ENCODE peak calls at places on chromosomes 11 and 22, in eight cellular contexts. One of them, this sample, is unnamed.
A peak's percentile ranks its signal among the peaks of the same experiment; 100 is the strongest.

GRCh38 chr11:6006395-6006794 is 351 bp downstream of the OR56A4 start:
- DNase-seq in stomach: no peak
- DNase-seq in HepG2: no peak
- DNase-seq in effector memory CD4-positive, alpha-beta T cell: no peak
- DNase-seq in fibroblast of lung: no peak
- DNase-seq in HCT116: no peak
- DNase-seq in IMR-90: no peak
- DNase-seq in mammary epithelial cell: peak; percentile 2
- DNase-seq in this sample: no peak

GRCh38 chr11:130721736-130722135 is 194.5 kb downstream of the SNX19 start:
- DNase-seq in mammary epithelial cell: peak; percentile 34
- DNase-seq in fibroblast of lung: peak; percentile 78
- DNase-seq in HepG2: no peak
- DNase-seq in IMR-90: peak; percentile 67
- DNase-seq in HCT116: no peak
- DNase-seq in stomach: no peak
- DNase-seq in effector memory CD4-positive, alpha-beta T cell: no peak
- DNase-seq in this sample: no peak

GRCh38 chr22:46031561-46031960 is 54.6 kb upstream of the WNT7B start:
- DNase-seq in effector memory CD4-positive, alpha-beta T cell: no peak
- DNase-seq in HepG2: no peak
- DNase-seq in mammary epithelial cell: no peak
- DNase-seq in HCT116: no peak
- DNase-seq in stomach: no peak
- DNase-seq in IMR-90: no peak
- DNase-seq in fibroblast of lung: no peak
- DNase-seq in this sample: no peak

GRCh38 chr22:41998361-41999261 is at the start of gene WBP2NL:
- DNase-seq in mammary epithelial cell: peak; percentile 75
- DNase-seq in IMR-90: peak; percentile 51
- DNase-seq in stomach: peak; percentile 92
- DNase-seq in effector memory CD4-positive, alpha-beta T cell: peak; percentile 88
- DNase-seq in fibroblast of lung: peak; percentile 78
- DNase-seq in HCT116: no peak
- DNase-seq in HepG2: no peak
- DNase-seq in this sample: peak; percentile 15

GRCh38 chr11:134578807-134579708 is 167.0 kb upstream of the B3GAT1 start:
- DNase-seq in fibroblast of lung: no peak
- DNase-seq in HepG2: peak; percentile 9
- DNase-seq in mammary epithelial cell: no peak
- DNase-seq in IMR-90: no peak
- DNase-seq in stomach: no peak
- DNase-seq in HCT116: peak; percentile 18
- DNase-seq in effector memory CD4-positive, alpha-beta T cell: no peak
- DNase-seq in this sample: no peak

GRCh38 chr22:23404689-23405365 is 175.3 kb downstream of the IGLL1 start:
- DNase-seq in HCT116: no peak
- DNase-seq in fibroblast of lung: no peak
- DNase-seq in IMR-90: peak; percentile 40
- DNase-seq in stomach: peak; percentile 42
- DNase-seq in mammary epithelial cell: no peak
- DNase-seq in HepG2: peak; percentile 35
- DNase-seq in effector memory CD4-positive, alpha-beta T cell: no peak
- DNase-seq in this sample: no peak

GRCh38 chr11:67436459-67437081 is 912 bp downstream of the PTPRCAP start:
- DNase-seq in stomach: peak; percentile 44
- DNase-seq in effector memory CD4-positive, alpha-beta T cell: peak; percentile 48
- DNase-seq in HCT116: no peak
- DNase-seq in fibroblast of lung: peak; percentile 12
- DNase-seq in mammary epithelial cell: no peak
- DNase-seq in HepG2: no peak
- DNase-seq in IMR-90: no peak
- DNase-seq in this sample: no peak

GRCh38 chr11:67301313-67301921 is 1.9 kb upstream of the SSH3 start:
- DNase-seq in mammary epithelial cell: no peak
- DNase-seq in HCT116: no peak
- DNase-seq in HepG2: no peak
- DNase-seq in fibroblast of lung: no peak
- DNase-seq in stomach: no peak
- DNase-seq in IMR-90: no peak
- DNase-seq in effector memory CD4-positive, alpha-beta T cell: no peak
- DNase-seq in this sample: no peak

GRCh38 chr11:45444796-45445195 is 158.7 kb upstream of the SYT13 start:
- DNase-seq in effector memory CD4-positive, alpha-beta T cell: no peak
- DNase-seq in fibroblast of lung: no peak
- DNase-seq in stomach: no peak
- DNase-seq in HCT116: no peak
- DNase-seq in mammary epithelial cell: peak; percentile 71
- DNase-seq in IMR-90: no peak
- DNase-seq in HepG2: no peak
- DNase-seq in this sample: no peak

GRCh38 chr11:126926376-126926791 is 74.2 kb downstream of the KIRREL3 start:
- DNase-seq in IMR-90: peak; percentile 70
- DNase-seq in HCT116: no peak
- DNase-seq in stomach: no peak
- DNase-seq in effector memory CD4-positive, alpha-beta T cell: no peak
- DNase-seq in fibroblast of lung: peak; percentile 83
- DNase-seq in mammary epithelial cell: no peak
- DNase-seq in HepG2: no peak
- DNase-seq in this sample: no peak

DNA sequence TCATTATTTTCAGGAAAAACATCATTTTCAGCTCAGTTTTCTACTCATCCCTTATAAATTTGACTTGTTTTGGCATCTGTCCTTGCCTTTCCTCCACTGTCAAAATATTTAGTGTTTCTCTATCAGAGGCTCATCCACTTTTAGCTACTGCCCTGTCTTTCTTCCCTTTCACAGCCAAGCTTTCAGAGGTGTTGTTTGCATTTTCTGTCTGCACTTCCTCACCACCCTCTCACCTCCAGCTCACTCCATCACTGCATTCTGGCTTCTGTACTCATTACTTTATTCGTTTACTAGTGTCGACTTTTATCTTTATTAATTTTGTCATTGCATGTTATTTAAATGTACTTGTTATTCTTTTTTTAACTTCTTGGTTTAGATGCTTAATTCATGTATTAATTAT is 26.7 kb upstream of the NNMT start:
- DNase-seq in fibroblast of lung: no peak
- DNase-seq in effector memory CD4-positive, alpha-beta T cell: no peak
- DNase-seq in IMR-90: no peak
- DNase-seq in HCT116: no peak
- DNase-seq in HepG2: no peak
- DNase-seq in stomach: no peak
- DNase-seq in mammary epithelial cell: no peak
- DNase-seq in this sample: no peak
- H3K4me1 ChIP-seq in fibroblast of lung: no peaks in the 10 kb centered on the region
- H3K4me1 ChIP-seq in effector memory CD4-positive, alpha-beta T cell: no peaks in the 10 kb centered on the region
- H3K4me1 ChIP-seq in IMR-90: no peaks in the 10 kb centered on the region
- H3K4me1 ChIP-seq in HCT116: no peaks in the 10 kb centered on the region
- H3K4me1 ChIP-seq in HepG2: no peaks in the 10 kb centered on the region
- H3K4me1 ChIP-seq in stomach: no peaks in the 10 kb centered on the region
- H3K4me1 ChIP-seq in mammary epithelial cell: no peaks in the 10 kb centered on the region
- H3K4me1 ChIP-seq in this sample: peaks cover 5% of the 10 kb centered on the region

GRCh38 chr22:36350751-36351594 is 36.8 kb downstream of the MYH9 start:
- DNase-seq in effector memory CD4-positive, alpha-beta T cell: no peak
- DNase-seq in HepG2: peak; percentile 91
- DNase-seq in HCT116: no peak
- DNase-seq in IMR-90: peak; percentile 75
- DNase-seq in stomach: no peak
- DNase-seq in mammary epithelial cell: peak; percentile 72
- DNase-seq in fibroblast of lung: peak; percentile 86
- DNase-seq in this sample: no peak

GRCh38 chr22:36351921-36352774 is 35.6 kb downstream of the MYH9 start:
- DNase-seq in stomach: peak; percentile 61
- DNase-seq in effector memory CD4-positive, alpha-beta T cell: no peak
- DNase-seq in HCT116: no peak
- DNase-seq in fibroblast of lung: peak; percentile 59
- DNase-seq in HepG2: peak; percentile 91
- DNase-seq in IMR-90: no peak
- DNase-seq in mammary epithelial cell: peak; percentile 72
- DNase-seq in this sample: no peak

GRCh38 chr22:36355362-36355761 is 32.4 kb downstream of the MYH9 start:
- DNase-seq in HCT116: no peak
- DNase-seq in IMR-90: peak; percentile 52
- DNase-seq in effector memory CD4-positive, alpha-beta T cell: no peak
- DNase-seq in fibroblast of lung: no peak
- DNase-seq in HepG2: no peak
- DNase-seq in stomach: no peak
- DNase-seq in mammary epithelial cell: no peak
- DNase-seq in this sample: no peak

GRCh38 chr22:36355894-36356293 is 31.9 kb downstream of the MYH9 start:
- DNase-seq in HepG2: no peak
- DNase-seq in mammary epithelial cell: no peak
- DNase-seq in IMR-90: no peak
- DNase-seq in effector memory CD4-positive, alpha-beta T cell: no peak
- DNase-seq in HCT116: no peak
- DNase-seq in stomach: no peak
- DNase-seq in fibroblast of lung: no peak
- DNase-seq in this sample: no peak

DNA sequence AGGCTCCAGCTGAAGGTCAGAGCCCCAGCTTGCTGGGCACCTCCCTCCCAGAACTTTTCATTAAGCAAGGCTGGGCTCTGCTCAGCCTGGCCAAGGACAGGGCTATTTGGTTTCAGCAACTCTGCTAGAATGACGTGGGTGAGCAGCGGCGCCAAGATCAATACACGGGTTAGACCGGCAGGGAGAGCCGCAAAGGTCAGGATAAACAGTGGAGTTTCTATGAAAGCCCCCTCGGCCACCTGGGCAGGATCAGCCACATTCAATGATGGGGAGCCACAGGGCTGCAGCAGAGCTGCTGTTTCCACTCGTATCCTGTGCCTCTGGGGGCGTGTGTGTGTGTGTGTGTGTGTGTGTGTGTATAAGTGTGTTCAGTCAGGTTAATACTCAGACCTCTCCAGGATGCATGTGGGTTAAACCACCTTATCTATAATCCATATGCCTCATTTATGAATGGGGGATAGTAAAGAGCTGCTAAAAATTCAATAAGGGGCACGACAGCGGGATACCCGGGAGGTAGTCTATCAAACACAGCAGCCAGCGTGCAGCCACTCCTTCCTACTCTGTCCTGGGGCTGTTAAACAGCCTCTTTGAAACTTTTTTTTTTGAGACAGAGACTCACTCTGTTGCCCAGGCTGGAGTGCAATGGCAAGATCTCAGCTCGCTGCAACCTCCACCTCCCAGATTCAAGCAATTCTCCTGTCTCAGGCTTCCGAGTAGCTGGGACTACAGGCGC is 34.8 kb downstream of the MYH9 start:
- DNase-seq in mammary epithelial cell: peak; percentile 71
- DNase-seq in stomach: peak; percentile 91
- DNase-seq in effector memory CD4-positive, alpha-beta T cell: no peak
- DNase-seq in fibroblast of lung: peak; percentile 90
- DNase-seq in IMR-90: peak; percentile 95
- DNase-seq in HCT116: no peak
- DNase-seq in HepG2: peak; percentile 92
- DNase-seq in this sample: peak; percentile 55
- H3K4me1 ChIP-seq in mammary epithelial cell: peaks cover 79% of the 10 kb centered on the region
- H3K4me1 ChIP-seq in stomach: peaks cover 85% of the 10 kb centered on the region
- H3K4me1 ChIP-seq in effector memory CD4-positive, alpha-beta T cell: peaks cover 77% of the 10 kb centered on the region
- H3K4me1 ChIP-seq in fibroblast of lung: peaks cover 56% of the 10 kb centered on the region
- H3K4me1 ChIP-seq in IMR-90: peaks cover 57% of the 10 kb centered on the region
- H3K4me1 ChIP-seq in HCT116: peaks cover 80% of the 10 kb centered on the region
- H3K4me1 ChIP-seq in HepG2: peaks cover 94% of the 10 kb centered on the region
- H3K4me1 ChIP-seq in this sample: peaks cover 81% of the 10 kb centered on the region

GRCh38 chr11:61875698-61876097 is 15.6 kb downstream of the FADS3 start:
- DNase-seq in fibroblast of lung: no peak
- DNase-seq in stomach: no peak
- DNase-seq in HepG2: no peak
- DNase-seq in effector memory CD4-positive, alpha-beta T cell: no peak
- DNase-seq in IMR-90: no peak
- DNase-seq in mammary epithelial cell: no peak
- DNase-seq in HCT116: no peak
- DNase-seq in this sample: no peak
- H3K4me1 ChIP-seq in fibroblast of lung: peaks cover 5% of the 10 kb centered on the region
- H3K4me1 ChIP-seq in stomach: no peaks in the 10 kb centered on the region
- H3K4me1 ChIP-seq in HepG2: peaks cover 9% of the 10 kb centered on the region
- H3K4me1 ChIP-seq in effector memory CD4-positive, alpha-beta T cell: peaks cover 8% of the 10 kb centered on the region
- H3K4me1 ChIP-seq in IMR-90: peaks cover 2% of the 10 kb centered on the region
- H3K4me1 ChIP-seq in mammary epithelial cell: peaks cover 3% of the 10 kb centered on the region
- H3K4me1 ChIP-seq in HCT116: peaks cover 20% of the 10 kb centered on the region
- H3K4me1 ChIP-seq in this sample: peaks cover 37% of the 10 kb centered on the region

GRCh38 chr11:1487091-1487850 is 692 bp upstream of the MOB2 start:
- DNase-seq in HepG2: no peak
- DNase-seq in IMR-90: no peak
- DNase-seq in effector memory CD4-positive, alpha-beta T cell: no peak
- DNase-seq in HCT116: no peak
- DNase-seq in mammary epithelial cell: no peak
- DNase-seq in stomach: no peak
- DNase-seq in fibroblast of lung: no peak
- DNase-seq in this sample: no peak

GRCh38 chr11:1485504-1485885 is 1.1 kb downstream of the MOB2 start:
- DNase-seq in IMR-90: no peak
- DNase-seq in effector memory CD4-positive, alpha-beta T cell: no peak
- DNase-seq in stomach: no peak
- DNase-seq in HepG2: no peak
- DNase-seq in HCT116: no peak
- DNase-seq in mammary epithelial cell: no peak
- DNase-seq in fibroblast of lung: no peak
- DNase-seq in this sample: no peak

GRCh38 chr11:1486054-1486825 is at the start of gene MOB2:
- DNase-seq in fibroblast of lung: peak; percentile 17
- DNase-seq in mammary epithelial cell: no peak
- DNase-seq in HCT116: no peak
- DNase-seq in IMR-90: peak; percentile 4
- DNase-seq in stomach: peak; percentile 83
- DNase-seq in HepG2: no peak
- DNase-seq in effector memory CD4-positive, alpha-beta T cell: no peak
- DNase-seq in this sample: no peak

GRCh38 chr11:1488575-1489180 is 2.1 kb upstream of the MOB2 start:
- DNase-seq in mammary epithelial cell: no peak
- DNase-seq in HCT116: no peak
- DNase-seq in stomach: no peak
- DNase-seq in fibroblast of lung: no peak
- DNase-seq in HepG2: no peak
- DNase-seq in effector memory CD4-positive, alpha-beta T cell: no peak
- DNase-seq in IMR-90: no peak
- DNase-seq in this sample: no peak

DNA sequence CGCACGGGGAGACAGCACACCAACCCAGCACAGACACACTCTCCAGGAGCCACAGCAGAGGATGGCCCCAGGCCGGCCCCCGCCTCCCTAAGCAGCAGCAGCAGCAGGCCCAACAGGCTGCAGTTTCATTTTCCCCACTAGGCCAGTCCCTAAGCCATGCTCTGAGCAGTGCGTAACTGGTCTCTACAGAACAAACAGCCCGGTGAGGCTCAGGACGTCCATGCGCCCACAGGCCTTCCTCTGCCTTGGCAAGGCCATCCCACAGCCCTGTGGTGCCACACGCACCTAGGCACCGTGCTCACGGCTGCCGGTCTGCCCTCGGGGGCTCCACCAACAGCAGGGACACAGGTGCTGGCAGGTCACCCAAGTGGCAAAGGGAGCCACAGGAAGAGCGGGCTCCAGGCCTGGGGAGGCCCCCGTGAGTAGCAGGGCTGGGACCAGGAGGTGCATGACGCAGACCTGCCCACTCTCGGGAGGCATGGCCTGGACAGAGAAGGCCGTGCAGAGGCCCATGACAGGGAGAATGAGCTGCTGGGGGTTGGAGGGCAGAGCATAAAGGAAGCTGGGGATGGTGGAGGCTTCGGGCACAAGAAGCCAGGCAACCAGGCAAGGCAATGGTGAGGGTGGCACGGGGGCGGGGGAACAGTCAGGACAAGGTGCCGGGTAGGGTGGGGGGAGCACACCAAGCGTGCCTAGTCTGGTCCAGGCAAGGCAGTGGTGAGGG is 1.4 kb upstream of the MOB2 start:
- DNase-seq in mammary epithelial cell: no peak
- DNase-seq in fibroblast of lung: no peak
- DNase-seq in HepG2: no peak
- DNase-seq in effector memory CD4-positive, alpha-beta T cell: no peak
- DNase-seq in HCT116: no peak
- DNase-seq in IMR-90: no peak
- DNase-seq in stomach: peak; percentile 36
- DNase-seq in this sample: no peak
- H3K4me1 ChIP-seq in mammary epithelial cell: peaks cover 4% of the 10 kb centered on the region
- H3K4me1 ChIP-seq in fibroblast of lung: no peaks in the 10 kb centered on the region
- H3K4me1 ChIP-seq in HepG2: no peaks in the 10 kb centered on the region
- H3K4me1 ChIP-seq in effector memory CD4-positive, alpha-beta T cell: peaks cover 17% of the 10 kb centered on the region
- H3K4me1 ChIP-seq in HCT116: peaks cover 13% of the 10 kb centered on the region
- H3K4me1 ChIP-seq in IMR-90: peaks cover 2% of the 10 kb centered on the region
- H3K4me1 ChIP-seq in stomach: peaks cover 57% of the 10 kb centered on the region
- H3K4me1 ChIP-seq in this sample: peaks cover 56% of the 10 kb centered on the region

This sample was measured in thoracic aorta.